ENCODE peak calls at places on chromosomes 1 and 21, in six cellular contexts. Y is neural progenitor cell, D is PC-3, E is GM23248, Z is SK-N-SH, P is MM.1S. H is an unnamed sample. For H3F3A, the result is how much of the 10 kb centered on the place peaks cover.

GRCh38 chr1:3995141-3995780 is 95.2 kb upstream of the C1orf174 start:
- DNase-seq in P (no peak), D (no peak), Y (no peak), E (no peak), Z (no peak), H (no peak)

GRCh38 chr1:230365723-230366307 is 60.3 kb downstream of the PGBD5 start:
- DNase-seq in E (no peak), Y (peak), P (no peak), Z (no peak), D (no peak), H (peak)

GRCh38 chr1:224203243-224204016 is 20.4 kb downstream of the DEGS1 start:
- DNase-seq in Z (peak), D (peak), Y (peak), E (peak), P (no peak), H (peak)

GRCh38 chr1:61781151-61781550 is 38.9 kb downstream of the PATJ start:
- DNase-seq in P (no peak), Y (no peak), E (no peak), Z (peak), D (no peak), H (no peak)

GRCh38 chr1:70331962-70332361 is 22.6 kb downstream of the ANKRD13C start:
- DNase-seq in D (peak), P (no peak), Z (no peak), Y (no peak), E (peak), H (no peak)

GRCh38 chr1:218294531-218294930 is 9.4 kb downstream of the RRP15 start:
- DNase-seq in P (no peak), D (peak), Z (no peak), Y (no peak), E (peak), H (no peak)

GRCh38 chr1:66840929-66841328 is 39.9 kb upstream of the INSL5 start:
- DNase-seq in E (no peak), Z (no peak), D (no peak), Y (no peak), P (no peak), H (no peak)

GRCh38 chr1:22350171-22350961 is 101.3 kb upstream of the ZBTB40 start:
- DNase-seq in Z (peak), E (no peak), Y (peak), P (no peak), D (no peak), H (peak)

GRCh38 chr1:111242805-111243523 is 15.5 kb downstream of the CHI3L2 start:
- DNase-seq in E (no peak), Z (no peak), Y (no peak), D (no peak), P (no peak), H (no peak)

GRCh38 chr1:119966020-119966419 is 69.7 kb upstream of the ADAM30 start:
- DNase-seq in Z (no peak), D (no peak), P (no peak), Y (no peak), E (peak), H (no peak)

GRCh38 chr1:47508900-47509488 is 71.2 kb downstream of the FOXD2 start:
- DNase-seq in D (no peak), P (no peak), Y (peak), E (peak), Z (peak), H (peak)

GRCh38 chr1:17259233-17259873 is 10.5 kb downstream of the PADI3 start:
- DNase-seq in Y (no peak), Z (no peak), E (peak), D (no peak), P (no peak), H (no peak)

GRCh38 chr1:62682531-62682930 is 5.7 kb downstream of the DOCK7 start:
- DNase-seq in D (no peak), Z (no peak), P (no peak), E (peak), Y (no peak), H (no peak)

GRCh38 chr1:112402682-112403643 is 6.9 kb downstream of the CTTNBP2NL start:
- DNase-seq in D (no peak), E (peak), Z (no peak), Y (no peak), P (no peak), H (no peak)

GRCh38 chr21:21631961-21632360 is 633.8 kb downstream of the NCAM2 start:
- DNase-seq in Z (no peak), E (peak), D (peak), P (no peak), Y (no peak), H (no peak)

GRCh38 chr1:36157973-36158826 is 2.2 kb downstream of the MAP7D1 start:
- DNase-seq in P (no peak), D (no peak), Y (no peak), Z (no peak), E (no peak), H (no peak)

GRCh38 chr21:36113647-36114428 is 21.0 kb upstream of the CBR3 start:
- DNase-seq in Z (no peak), Y (no peak), E (no peak), D (peak), P (peak), H (no peak)

GRCh38 chr1:1270813-1271212 is 2.8 kb downstream of the UBE2J2 start:
- DNase-seq in P (no peak), E (peak), D (no peak), Z (no peak), Y (no peak), H (no peak)

GRCh38 chr21:42670884-42671283 is 17.5 kb downstream of the PDE9A start:
- DNase-seq in P (no peak), Z (no peak), Y (no peak), D (no peak), E (no peak), H (no peak)

GRCh38 chr1:206737729-206738222 is 32.8 kb upstream of the IL19 start:
- DNase-seq in Y (no peak), D (no peak), E (no peak), P (peak), Z (no peak), H (no peak)

GRCh38 chr1:206741142-206741701 is 29.4 kb upstream of the IL19 start:
- DNase-seq in P (no peak), D (no peak), Z (no peak), Y (no peak), E (no peak), H (no peak)

GRCh38 chr1:206736878-206737728 is 33.5 kb upstream of the IL19 start:
- DNase-seq in Y (no peak), P (no peak), Z (no peak), D (no peak), E (no peak), H (no peak)

GRCh38 chr1:206738370-206739366 is 31.9 kb upstream of the IL19 start:
- DNase-seq in D (peak), Z (no peak), Y (peak), E (peak), P (peak), H (peak)

GRCh38 chr1:206739411-206740076 is 31.0 kb upstream of the IL19 start:
- DNase-seq in Z (no peak), Y (no peak), P (peak), D (no peak), E (no peak), H (peak)
- TF ChIP-seq EZH2phosphoT487 in Z (no peak), Y (no peak), P (no peak), D (no peak), E (no peak), H (no peak)

GRCh38 chr1:116119876-116120275 is 8.7 kb downstream of the MAB21L3 start:
- DNase-seq in E (no peak), Y (no peak), Z (no peak), P (no peak), D (no peak), H (no peak)
- H3F3A ChIP-seq in E (under half), Y (under half), Z (under half), P (under half), D (under half), H (under half)

DNA sequence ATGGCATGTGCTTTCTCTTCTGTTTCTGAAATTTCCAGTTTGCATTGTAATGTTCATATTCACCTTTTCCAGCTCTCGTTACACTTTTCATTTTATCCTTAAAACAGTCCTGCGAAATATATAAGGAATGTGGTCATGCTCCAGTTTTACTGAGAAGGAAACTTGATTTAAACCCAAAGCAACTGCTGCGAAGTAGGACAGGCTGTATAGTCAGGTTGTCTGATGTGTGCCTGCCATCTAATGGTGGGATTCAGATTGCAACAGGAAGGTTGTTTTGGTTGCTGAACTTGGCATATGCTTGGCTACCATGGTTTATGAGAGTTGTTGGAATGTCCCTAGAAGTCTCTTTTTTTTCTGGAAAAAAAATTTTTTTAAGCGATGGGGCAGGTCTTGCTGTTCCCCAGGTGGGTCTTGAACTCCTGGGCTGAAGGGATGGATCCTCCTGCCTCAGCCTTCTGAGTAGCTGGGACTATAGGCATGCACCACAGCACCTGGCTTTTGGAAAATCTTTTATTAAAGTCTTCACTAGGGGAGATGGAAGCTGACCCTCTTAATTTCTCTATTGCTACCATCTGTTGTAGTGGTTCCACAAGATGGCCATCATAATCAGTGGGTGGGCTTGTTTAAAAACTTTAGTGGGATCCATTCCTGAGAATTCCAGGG is 86.9 kb downstream of the UCK2 start:
- DNase-seq in Y (peak), Z (peak), E (peak), D (peak), P (peak), H (peak)
- H3K27ac ChIP-seq in Y (no peak), Z (no peak), E (peak), D (no peak), P (no peak), H (no peak)

DNA sequence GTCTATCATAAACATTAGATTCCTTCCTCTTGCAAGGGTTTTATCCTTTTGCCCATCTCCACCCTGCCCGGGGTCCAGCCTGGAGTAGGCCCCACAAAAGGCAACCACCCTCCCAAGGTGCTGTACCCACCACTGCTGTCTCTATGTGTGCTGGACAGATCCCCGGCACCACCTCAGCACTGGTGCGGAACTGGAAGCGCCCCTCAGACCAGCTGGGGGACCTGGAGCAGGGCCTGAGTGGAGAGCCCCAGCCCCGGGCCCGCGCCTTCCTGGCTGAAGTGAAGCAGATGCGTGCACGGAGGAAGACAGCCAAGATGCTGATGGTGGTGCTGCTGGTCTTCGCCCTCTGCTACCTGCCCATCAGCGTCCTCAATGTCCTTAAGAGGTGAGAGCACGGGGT is 5.9 kb downstream of the HCRTR1 start:
- DNase-seq in Y (no peak), Z (no peak), P (no peak), D (no peak), E (no peak), H (no peak)
- TF ChIP-seq EZH2phosphoT487 in Y (no peak), Z (no peak), P (no peak), D (no peak), E (no peak), H (no peak)

H was measured in GM23338.